ENCODE peak calls at places on chromosome 10, in eight cellular contexts. One of them, this sample, is unnamed.

GRCh38 chr10:30028006-30028441 is 31.4 kb downstream of the JCAD start:
- DNase-seq in substantia nigra: no peak
- DNase-seq in HT1080: no peak
- DNase-seq in AG10803: no peak
- DNase-seq in CD4-positive, alpha-beta T cell: peak
- DNase-seq in HFF-Myc: no peak
- DNase-seq in NCI-H1092 treated with DMSO at 0.1 percent for 48 hours: no peak
- DNase-seq in NCI-H1105: no peak
- DNase-seq in this sample: peak

GRCh38 chr10:103911021-103911459 is 6.9 kb downstream of the STN1 start:
- DNase-seq in AG10803: no peak
- DNase-seq in CD4-positive, alpha-beta T cell: peak
- DNase-seq in substantia nigra: no peak
- DNase-seq in HFF-Myc: no peak
- DNase-seq in NCI-H1092 treated with DMSO at 0.1 percent for 48 hours: no peak
- DNase-seq in HT1080: no peak
- DNase-seq in NCI-H1105: no peak
- DNase-seq in this sample: no peak

GRCh38 chr10:49767752-49768151 is 5.6 kb upstream of the OGDHL start:
- DNase-seq in CD4-positive, alpha-beta T cell: no peak
- DNase-seq in substantia nigra: no peak
- DNase-seq in HFF-Myc: no peak
- DNase-seq in NCI-H1105: no peak
- DNase-seq in HT1080: no peak
- DNase-seq in NCI-H1092 treated with DMSO at 0.1 percent for 48 hours: no peak
- DNase-seq in AG10803: no peak
- DNase-seq in this sample: no peak

GRCh38 chr10:86260564-86260963 is 106.0 kb downstream of the GRID1 start:
- DNase-seq in AG10803: no peak
- DNase-seq in HT1080: no peak
- DNase-seq in NCI-H1092 treated with DMSO at 0.1 percent for 48 hours: no peak
- DNase-seq in NCI-H1105: no peak
- DNase-seq in substantia nigra: no peak
- DNase-seq in CD4-positive, alpha-beta T cell: no peak
- DNase-seq in HFF-Myc: no peak
- DNase-seq in this sample: no peak

GRCh38 chr10:78332013-78332412 is 298.4 kb downstream of the RPS24 start:
- DNase-seq in NCI-H1092 treated with DMSO at 0.1 percent for 48 hours: no peak
- DNase-seq in HFF-Myc: no peak
- DNase-seq in HT1080: no peak
- DNase-seq in substantia nigra: no peak
- DNase-seq in AG10803: peak
- DNase-seq in CD4-positive, alpha-beta T cell: no peak
- DNase-seq in NCI-H1105: no peak
- DNase-seq in this sample: no peak

GRCh38 chr10:22334414-22335203 is 10.7 kb upstream of the SPAG6 start:
- DNase-seq in HT1080: no peak
- DNase-seq in AG10803: no peak
- DNase-seq in substantia nigra: no peak
- DNase-seq in NCI-H1092 treated with DMSO at 0.1 percent for 48 hours: no peak
- DNase-seq in NCI-H1105: no peak
- DNase-seq in CD4-positive, alpha-beta T cell: no peak
- DNase-seq in HFF-Myc: no peak
- DNase-seq in this sample: no peak

GRCh38 chr10:22958338-22958737 is 30.5 kb downstream of the ARMC3 start:
- DNase-seq in NCI-H1092 treated with DMSO at 0.1 percent for 48 hours: no peak
- DNase-seq in AG10803: no peak
- DNase-seq in substantia nigra: no peak
- DNase-seq in CD4-positive, alpha-beta T cell: no peak
- DNase-seq in NCI-H1105: no peak
- DNase-seq in HFF-Myc: no peak
- DNase-seq in HT1080: no peak
- DNase-seq in this sample: peak

GRCh38 chr10:18145652-18146051 is 5.4 kb downstream of the CACNB2 start:
- DNase-seq in NCI-H1092 treated with DMSO at 0.1 percent for 48 hours: no peak
- DNase-seq in AG10803: peak
- DNase-seq in HFF-Myc: no peak
- DNase-seq in substantia nigra: no peak
- DNase-seq in NCI-H1105: no peak
- DNase-seq in HT1080: no peak
- DNase-seq in CD4-positive, alpha-beta T cell: no peak
- DNase-seq in this sample: no peak

GRCh38 chr10:125661942-125662515 is 20.9 kb downstream of the TEX36 start:
- DNase-seq in AG10803: peak
- DNase-seq in NCI-H1092 treated with DMSO at 0.1 percent for 48 hours: no peak
- DNase-seq in HT1080: peak
- DNase-seq in HFF-Myc: peak
- DNase-seq in CD4-positive, alpha-beta T cell: no peak
- DNase-seq in NCI-H1105: no peak
- DNase-seq in substantia nigra: no peak
- DNase-seq in this sample: peak

GRCh38 chr10:17203416-17203815 is 1.9 kb upstream of the TRDMT1 start:
- DNase-seq in CD4-positive, alpha-beta T cell: no peak
- DNase-seq in HT1080: no peak
- DNase-seq in AG10803: no peak
- DNase-seq in substantia nigra: no peak
- DNase-seq in NCI-H1105: no peak
- DNase-seq in NCI-H1092 treated with DMSO at 0.1 percent for 48 hours: no peak
- DNase-seq in HFF-Myc: no peak
- DNase-seq in this sample: no peak

GRCh38 chr10:58754419-58755180 is 241.9 kb downstream of the BICC1 start:
- DNase-seq in NCI-H1105: no peak
- DNase-seq in HT1080: no peak
- DNase-seq in HFF-Myc: no peak
- DNase-seq in substantia nigra: no peak
- DNase-seq in NCI-H1092 treated with DMSO at 0.1 percent for 48 hours: no peak
- DNase-seq in CD4-positive, alpha-beta T cell: no peak
- DNase-seq in AG10803: peak
- DNase-seq in this sample: no peak

GRCh38 chr10:121281576-121281975 is 316.7 kb downstream of the FGFR2 start:
- DNase-seq in HT1080: no peak
- DNase-seq in substantia nigra: no peak
- DNase-seq in HFF-Myc: no peak
- DNase-seq in CD4-positive, alpha-beta T cell: no peak
- DNase-seq in NCI-H1105: no peak
- DNase-seq in NCI-H1092 treated with DMSO at 0.1 percent for 48 hours: no peak
- DNase-seq in AG10803: no peak
- DNase-seq in this sample: no peak

GRCh38 chr10:95818663-95819062 is 62.7 kb downstream of the ENTPD1 start:
- DNase-seq in CD4-positive, alpha-beta T cell: no peak
- DNase-seq in HT1080: peak
- DNase-seq in AG10803: peak
- DNase-seq in NCI-H1092 treated with DMSO at 0.1 percent for 48 hours: no peak
- DNase-seq in NCI-H1105: no peak
- DNase-seq in substantia nigra: no peak
- DNase-seq in HFF-Myc: peak
- DNase-seq in this sample: peak

GRCh38 chr10:131850490-131850880 is 50.3 kb upstream of the PPP2R2D start:
- DNase-seq in NCI-H1092 treated with DMSO at 0.1 percent for 48 hours: no peak
- DNase-seq in HT1080: peak
- DNase-seq in HFF-Myc: no peak
- DNase-seq in CD4-positive, alpha-beta T cell: no peak
- DNase-seq in AG10803: peak
- DNase-seq in NCI-H1105: no peak
- DNase-seq in substantia nigra: no peak
- DNase-seq in this sample: no peak

GRCh38 chr10:47024399-47025252 is 113.4 kb downstream of the PTPN20 start:
- DNase-seq in AG10803: peak
- DNase-seq in NCI-H1105: peak
- DNase-seq in HT1080: peak
- DNase-seq in substantia nigra: no peak
- DNase-seq in NCI-H1092 treated with DMSO at 0.1 percent for 48 hours: peak
- DNase-seq in HFF-Myc: no peak
- DNase-seq in CD4-positive, alpha-beta T cell: peak
- DNase-seq in this sample: peak

GRCh38 chr10:132842397-132842796 is 56.5 kb upstream of the NKX6-2 start:
- DNase-seq in HFF-Myc: no peak
- DNase-seq in AG10803: no peak
- DNase-seq in NCI-H1105: no peak
- DNase-seq in substantia nigra: no peak
- DNase-seq in NCI-H1092 treated with DMSO at 0.1 percent for 48 hours: no peak
- DNase-seq in CD4-positive, alpha-beta T cell: no peak
- DNase-seq in HT1080: no peak
- DNase-seq in this sample: no peak

GRCh38 chr10:67779455-67780205 is 58.4 kb downstream of the DNAJC12 start:
- DNase-seq in HFF-Myc: peak
- DNase-seq in CD4-positive, alpha-beta T cell: peak
- DNase-seq in substantia nigra: no peak
- DNase-seq in NCI-H1105: peak
- DNase-seq in AG10803: peak
- DNase-seq in HT1080: peak
- DNase-seq in NCI-H1092 treated with DMSO at 0.1 percent for 48 hours: peak
- DNase-seq in this sample: peak

GRCh38 chr10:30433779-30434272 is at the start of gene MAP3K8:
- DNase-seq in substantia nigra: peak
- DNase-seq in AG10803: peak
- DNase-seq in NCI-H1092 treated with DMSO at 0.1 percent for 48 hours: peak
- DNase-seq in HT1080: peak
- DNase-seq in CD4-positive, alpha-beta T cell: peak
- DNase-seq in NCI-H1105: peak
- DNase-seq in HFF-Myc: no peak
- DNase-seq in this sample: peak

GRCh38 chr10:44070282-44070681 is 314.6 kb downstream of the CXCL12 start:
- DNase-seq in NCI-H1105: no peak
- DNase-seq in NCI-H1092 treated with DMSO at 0.1 percent for 48 hours: no peak
- DNase-seq in HT1080: no peak
- DNase-seq in HFF-Myc: no peak
- DNase-seq in CD4-positive, alpha-beta T cell: no peak
- DNase-seq in substantia nigra: no peak
- DNase-seq in AG10803: no peak
- DNase-seq in this sample: no peak

GRCh38 chr10:47348138-47348651 is at the start of gene RBP3:
- DNase-seq in HFF-Myc: no peak
- DNase-seq in NCI-H1092 treated with DMSO at 0.1 percent for 48 hours: no peak
- DNase-seq in substantia nigra: no peak
- DNase-seq in HT1080: no peak
- DNase-seq in CD4-positive, alpha-beta T cell: no peak
- DNase-seq in NCI-H1105: no peak
- DNase-seq in AG10803: no peak
- DNase-seq in this sample: no peak

GRCh38 chr10:61633665-61634064 is 29.1 kb upstream of the CABCOCO1 start:
- DNase-seq in AG10803: peak
- DNase-seq in NCI-H1105: no peak
- DNase-seq in substantia nigra: no peak
- DNase-seq in HFF-Myc: no peak
- DNase-seq in HT1080: no peak
- DNase-seq in NCI-H1092 treated with DMSO at 0.1 percent for 48 hours: no peak
- DNase-seq in CD4-positive, alpha-beta T cell: no peak
- DNase-seq in this sample: peak

This sample was measured in astrocyte.